ENCODE peak calls at places on chromosomes 5 and 9, in seven cellular contexts. X is islet precursor cell; Y is D341Med; P is cardiac fibroblast; A is AG08396; H is CD8-positive, alpha-beta T cell; E is stimulated activated CD8-positive, alpha-beta memory T cell treated with anti-CD3 and anti-CD28 coated beads, Interleukin-4, amount 100 ng/mL, for 24 hours. O is an unnamed sample.

GRCh38 chr9:8486095-8486494 is 686.5 kb upstream of the DMAC1 start:
- DNase-seq in X (peak), Y (peak), P (peak), A (no peak), H (no peak), E (no peak), O (no peak)

GRCh38 chr9:16138961-16139441 is 586.2 kb downstream of the CCDC171 start:
- DNase-seq in X (no peak), Y (no peak), P (peak), A (peak), H (no peak), E (no peak), O (no peak)

GRCh38 chr9:115276621-115277020 is 158.7 kb upstream of the TNC start:
- DNase-seq in X (no peak), Y (no peak), P (no peak), A (no peak), H (no peak), E (no peak), O (no peak)

GRCh38 chr9:133989554-133990365 is 2.4 kb downstream of the VAV2 start:
- DNase-seq in X (peak), Y (no peak), P (no peak), A (no peak), H (no peak), E (no peak), O (no peak)

GRCh38 chr5:104793031-104793430 is 1230.4 kb upstream of the NUDT12 start:
- DNase-seq in X (no peak), Y (no peak), P (peak), A (no peak), H (no peak), E (no peak), O (no peak)

GRCh38 chr9:6931913-6932312 is 174.1 kb downstream of the KDM4C start:
- DNase-seq in X (peak), Y (no peak), P (peak), A (peak), H (no peak), E (no peak), O (no peak)

GRCh38 chr9:1442105-1442504 is 391.9 kb downstream of the DMRT2 start:
- DNase-seq in X (no peak), Y (no peak), P (no peak), A (no peak), H (no peak), E (no peak), O (no peak)

GRCh38 chr9:14687042-14687719 is 6.1 kb downstream of the ZDHHC21 start:
- DNase-seq in X (no peak), Y (no peak), P (peak), A (peak), H (no peak), E (no peak), O (no peak)

GRCh38 chr5:151717390-151717789 is 30.7 kb upstream of the SPARC start:
- DNase-seq in X (peak), Y (no peak), P (no peak), A (no peak), H (no peak), E (no peak), O (no peak)